ENCODE peak calls at places on chromosomes 16 and 17, in ten cellular contexts. E, B, O, D, C, G, I, Q, A and J are unnamed samples.

GRCh38 chr16:67399218-67399733 is 6.0 kb upstream of the TPPP3 start:
- DNase-seq in E (no peak), B (peak; percentile 77), O (no peak), D (no peak), C (peak; percentile 33), G (no peak), I (peak; percentile 53), Q (no peak), A (peak; percentile 49), J (no peak)

GRCh38 chr17:63946440-63947363 is 14.6 kb upstream of the CD79B start:
- DNase-seq in E (peak; percentile 36), B (peak; percentile 76), O (peak; percentile 4), D (peak; percentile 77), C (peak; percentile 36), G (no peak), I (peak; percentile 58), Q (peak; percentile 60), A (peak; percentile 39), J (no peak)

GRCh38 chr16:50613281-50613991 is 65.2 kb downstream of the NKD1 start:
- DNase-seq in E (no peak), B (no peak), O (no peak), D (no peak), C (peak; percentile 93), G (no peak), I (no peak), Q (no peak), A (no peak), J (no peak)

GRCh38 chr17:76458580-76459490 is 5.9 kb upstream of the UBE2O start:
- DNase-seq in E (no peak), B (no peak), O (peak; percentile 52), D (peak; percentile 40), C (peak; percentile 69), G (no peak), I (peak; percentile 78), Q (peak; percentile 77), A (peak; percentile 63), J (peak; percentile 58)

GRCh38 chr17:47785538-47786123 is 36.0 kb downstream of the OSBPL7 start:
- DNase-seq in E (no peak), B (no peak), O (no peak), D (no peak), C (peak; percentile 55), G (no peak), I (no peak), Q (no peak), A (no peak), J (no peak)

GRCh38 chr16:84298376-84298899 is 3.8 kb downstream of the WFDC1 start:
- DNase-seq in E (no peak), B (no peak), O (no peak), D (no peak), C (no peak), G (no peak), I (no peak), Q (no peak), A (no peak), J (no peak)

GRCh38 chr17:82900741-82901140 is 60.9 kb upstream of the ZNF750 start:
- DNase-seq in E (no peak), B (no peak), O (peak; percentile 66), D (no peak), C (no peak), G (no peak), I (no peak), Q (no peak), A (no peak), J (no peak)

GRCh38 chr17:46963571-46963970 is 15.5 kb downstream of the RPRML start:
- DNase-seq in E (no peak), B (no peak), O (no peak), D (no peak), C (no peak), G (no peak), I (no peak), Q (no peak), A (no peak), J (no peak)

DNA sequence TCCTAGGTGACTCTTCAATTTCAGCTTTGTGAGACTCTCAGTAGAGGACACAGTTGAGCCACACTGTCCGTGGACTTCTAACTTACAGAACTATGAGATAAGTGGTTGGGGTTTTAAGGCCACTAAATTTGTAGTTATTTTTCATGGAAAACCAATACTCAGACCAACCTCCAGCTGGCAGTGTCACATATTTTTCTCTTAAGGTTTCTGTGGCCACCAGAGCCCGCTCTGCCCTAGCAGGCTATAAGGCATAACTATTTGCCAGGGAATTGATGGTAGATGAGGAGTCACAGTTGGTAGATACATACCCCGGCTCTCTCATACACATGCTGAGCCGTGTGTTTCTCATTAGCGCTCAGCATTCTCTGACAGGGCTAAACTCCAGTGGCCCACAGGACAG is 336.8 kb upstream of the MON1B start:
- DNase-seq in E (no peak), B (no peak), O (no peak), D (no peak), C (peak; percentile 19), G (no peak), I (no peak), Q (peak; percentile 8), A (peak; percentile 18), J (no peak)
- TF ChIP-seq CTCF in E (no peak), B (no peak), O (no peak), D (no peak), C (peak; percentile 28), G (no peak), I (no peak), Q (peak; percentile 48), A (peak; percentile 48), J (peak; percentile 27)

GRCh38 chr17:80908776-80909175 is 82.9 kb upstream of the CHMP6 start:
- DNase-seq in E (no peak), B (peak; percentile 26), O (no peak), D (no peak), C (no peak), G (no peak), I (no peak), Q (no peak), A (no peak), J (no peak)

GRCh38 chr17:80906364-80907259 is 85.0 kb upstream of the CHMP6 start:
- DNase-seq in E (no peak), B (no peak), O (no peak), D (no peak), C (no peak), G (no peak), I (no peak), Q (no peak), A (no peak), J (no peak)

GRCh38 chr17:80907281-80907680 is 84.4 kb upstream of the CHMP6 start:
- DNase-seq in E (no peak), B (no peak), O (no peak), D (no peak), C (no peak), G (no peak), I (no peak), Q (no peak), A (no peak), J (no peak)

GRCh38 chr17:80909635-80910034 is 82.0 kb upstream of the CHMP6 start:
- DNase-seq in E (no peak), B (no peak), O (no peak), D (no peak), C (no peak), G (no peak), I (no peak), Q (no peak), A (no peak), J (no peak)

DNA sequence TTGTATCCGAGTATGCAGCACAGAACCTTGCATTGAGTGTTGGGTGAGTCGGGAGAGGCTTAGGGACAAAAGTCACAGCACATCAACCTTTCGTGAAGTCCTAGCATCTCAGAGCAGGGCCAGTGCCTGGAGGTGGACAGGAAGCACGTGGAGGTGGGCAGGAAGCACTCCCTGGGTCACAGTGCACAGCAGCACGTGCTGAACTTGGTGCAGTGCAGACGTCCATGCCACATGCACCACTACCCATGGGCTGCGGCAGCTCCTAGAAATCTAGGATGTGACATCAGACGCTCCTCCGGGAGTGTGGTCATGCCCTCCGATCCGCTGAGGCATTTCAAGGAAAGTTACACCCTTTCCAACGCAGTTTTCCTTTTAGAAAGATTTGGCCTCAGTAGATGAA is 83.4 kb upstream of the CHMP6 start:
- DNase-seq in E (no peak), B (no peak), O (no peak), D (no peak), C (no peak), G (no peak), I (no peak), Q (no peak), A (no peak), J (no peak)
- H3K27ac ChIP-seq in E (no peak overlapping the region), B (no peak overlapping the region), O (no peak overlapping the region), D (no peak overlapping the region), C (no peak overlapping the region), G (no peak overlapping the region), I (no peak overlapping the region), Q (no peak overlapping the region), A (no peak overlapping the region), J (no peak overlapping the region)

GRCh38 chr16:1933097-1933661 is 9.8 kb downstream of the MSRB1 start:
- DNase-seq in E (no peak), B (no peak), O (no peak), D (no peak), C (no peak), G (no peak), I (no peak), Q (no peak), A (no peak), J (no peak)

GRCh38 chr16:1930338-1930720 is 12.1 kb upstream of the HS3ST6 start:
- DNase-seq in E (no peak), B (no peak), O (no peak), D (no peak), C (no peak), G (no peak), I (no peak), Q (no peak), A (no peak), J (no peak)

GRCh38 chr16:1929578-1930337 is 11.5 kb upstream of the HS3ST6 start:
- DNase-seq in E (peak; percentile 83), B (peak; percentile 95), O (peak; percentile 60), D (peak; percentile 87), C (peak; percentile 90), G (peak; percentile 89), I (peak; percentile 91), Q (peak; percentile 87), A (peak; percentile 94), J (peak; percentile 93)

GRCh38 chr16:1929105-1929504 is 10.9 kb upstream of the HS3ST6 start:
- DNase-seq in E (no peak), B (no peak), O (no peak), D (no peak), C (peak; percentile 41), G (no peak), I (peak; percentile 35), Q (no peak), A (no peak), J (no peak)

DNA sequence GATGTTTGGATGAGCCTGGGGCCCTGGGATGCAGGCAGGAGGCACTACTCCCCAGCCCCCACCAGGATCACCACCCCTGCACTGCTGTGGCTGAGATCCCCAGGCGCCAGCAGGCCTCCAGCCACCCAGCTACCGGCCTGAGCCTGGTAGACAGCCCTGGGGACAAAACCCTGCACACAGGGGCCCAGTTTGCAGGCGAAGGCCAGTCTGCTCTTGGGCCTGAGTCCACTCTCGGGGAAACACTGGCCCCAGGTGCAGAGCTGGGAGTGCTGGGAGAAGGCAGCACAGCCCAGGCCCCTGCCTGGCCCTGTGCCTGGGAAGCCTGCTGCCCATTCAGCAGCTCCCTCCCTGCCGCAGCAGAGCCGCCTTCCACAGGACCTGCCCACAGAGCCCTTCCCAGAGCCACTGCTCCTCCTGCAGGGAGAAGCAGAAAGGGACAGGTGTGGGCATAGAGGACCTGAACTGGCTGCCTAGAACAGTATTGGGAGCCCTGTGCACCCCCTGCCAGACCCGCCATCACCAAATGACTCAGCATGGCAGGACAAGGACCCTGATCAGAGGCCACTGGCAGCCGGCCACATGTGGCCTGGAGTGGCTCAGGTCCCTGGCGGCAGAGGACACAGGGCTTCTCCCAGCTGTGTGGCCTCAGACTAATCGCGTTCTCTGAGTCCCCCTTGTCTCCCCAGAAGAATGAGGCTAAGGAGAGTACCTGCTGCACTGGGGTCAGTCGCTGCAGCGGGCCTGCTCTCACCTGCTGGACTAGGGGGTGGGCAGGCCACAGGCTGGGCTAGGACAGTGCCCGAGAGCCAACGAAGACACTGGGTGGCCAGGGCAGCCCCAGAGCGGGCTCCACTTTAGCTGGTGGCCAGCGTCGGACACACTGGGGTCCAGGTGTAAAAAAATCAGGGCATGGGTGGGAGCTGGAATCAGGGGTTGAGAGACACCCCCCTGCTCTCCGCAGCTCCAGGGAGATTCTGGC is 10.7 kb downstream of the MSRB1 start:
- DNase-seq in E (no peak), B (no peak), O (no peak), D (no peak), C (no peak), G (no peak), I (peak; percentile 43), Q (peak; percentile 55), A (peak; percentile 75), J (no peak)
- TF ChIP-seq CTCF in E (no peak), B (no peak), O (peak; percentile 26), D (peak; percentile 60), C (peak; percentile 15), G (no peak), I (no peak), Q (no peak), A (peak; percentile 52), J (peak; percentile 28)

GRCh38 chr17:34723875-34724274 is 144.5 kb downstream of the TMEM132E start:
- DNase-seq in E (no peak), B (no peak), O (no peak), D (no peak), C (no peak), G (peak; percentile 49), I (no peak), Q (no peak), A (no peak), J (no peak)
- H3K27ac ChIP-seq in E (no peak overlapping the region), B (no peak overlapping the region), O (no peak overlapping the region), D (no peak overlapping the region), C (no peak overlapping the region), G (no peak overlapping the region), I (no peak overlapping the region), Q (no peak overlapping the region), A (no peak overlapping the region), J (no peak overlapping the region)